ENCODE peak calls at places on chromosomes 7 and 10, in ten cellular contexts. W is aorta, I is uterus, M is H1, H is hepatocyte, O is psoas muscle, P is pancreas, X is foreskin keratinocyte, R is PC-3, K is GM23248. L is an unnamed sample. For H3K4me1, the result is how much of the 10 kb centered on the place peaks cover.

GRCh38 chr7:131249003-131249402 is 78.7 kb upstream of the MKLN1 start:
- DNase-seq in W (peak), I (peak), M (no peak), H (peak), O (peak), P (no peak), X (peak), R (peak), K (peak), L (no peak)

GRCh38 chr10:129400426-129400825 is 66.6 kb upstream of the MGMT start:
- DNase-seq in W (no peak), I (no peak), M (no peak), H (no peak), O (no peak), P (no peak), X (no peak), R (no peak), K (no peak), L (no peak)

GRCh38 chr10:119680050-119680449 is 28.9 kb downstream of the BAG3 start:
- DNase-seq in W (no peak), I (no peak), M (no peak), H (no peak), O (peak), P (no peak), X (peak), R (peak), K (peak), L (no peak)

GRCh38 chr7:117673367-117673766 is 193.5 kb downstream of the CFTR start:
- DNase-seq in W (no peak), I (no peak), M (peak), H (peak), O (no peak), P (peak), X (no peak), R (no peak), K (peak), L (no peak)

GRCh38 chr7:116689787-116690186 is 17.8 kb downstream of the MET start:
- DNase-seq in W (no peak), I (no peak), M (no peak), H (no peak), O (no peak), P (no peak), X (peak), R (peak), K (peak), L (no peak)

GRCh38 chr7:2175514-2175913 is 57.2 kb downstream of the MAD1L1 start:
- DNase-seq in W (no peak), I (peak), M (no peak), H (peak), O (no peak), P (no peak), X (peak), R (peak), K (peak), L (no peak)

GRCh38 chr7:73470208-73470607 is 36.6 kb downstream of the FZD9 start:
- DNase-seq in W (no peak), I (no peak), M (no peak), H (no peak), O (no peak), P (no peak), X (no peak), R (no peak), K (no peak), L (no peak)

GRCh38 chr10:94462130-94462529 is 59.8 kb downstream of the TBC1D12 start:
- DNase-seq in W (no peak), I (no peak), M (no peak), H (no peak), O (no peak), P (no peak), X (no peak), R (no peak), K (no peak), L (no peak)

GRCh38 chr10:69321865-69322264 is 43.6 kb downstream of the HK1 start:
- DNase-seq in W (no peak), I (no peak), M (no peak), H (no peak), O (no peak), P (no peak), X (no peak), R (no peak), K (no peak), L (no peak)

GRCh38 chr10:84117683-84118394 is 21.5 kb upstream of the GHITM start:
- DNase-seq in W (no peak), I (no peak), M (no peak), H (no peak), O (no peak), P (no peak), X (no peak), R (no peak), K (no peak), L (no peak)

GRCh38 chr7:31418928-31419327 is 78.4 kb upstream of the NEUROD6 start:
- DNase-seq in W (no peak), I (no peak), M (no peak), H (no peak), O (no peak), P (no peak), X (no peak), R (peak), K (no peak), L (no peak)

GRCh38 chr7:21192662-21193061 is 235.2 kb upstream of the SP4 start:
- DNase-seq in W (no peak), I (no peak), M (no peak), H (no peak), O (no peak), P (no peak), X (no peak), R (peak), K (no peak), L (no peak)

GRCh38 chr7:326845-327304 is 36.9 kb downstream of the FOXL3 start:
- DNase-seq in W (peak), I (no peak), M (no peak), H (peak), O (peak), P (peak), X (no peak), R (no peak), K (no peak), L (no peak)

GRCh38 chr10:74585231-74586087 is 240.9 kb upstream of the KAT6B start:
- DNase-seq in W (no peak), I (no peak), M (no peak), H (no peak), O (no peak), P (no peak), X (no peak), R (no peak), K (peak), L (no peak)

GRCh38 chr7:98399462-98399861 is 1.4 kb downstream of the BAIAP2L1 start:
- DNase-seq in W (no peak), I (no peak), M (no peak), H (no peak), O (no peak), P (no peak), X (peak), R (peak), K (peak), L (no peak)

GRCh38 chr10:120262857-120263547 is 194.0 kb upstream of the PLPP4 start:
- DNase-seq in W (no peak), I (no peak), M (no peak), H (no peak), O (no peak), P (no peak), X (peak), R (peak), K (peak), L (no peak)

GRCh38 chr7:151694828-151695580 is 175.3 kb upstream of the RHEB start:
- DNase-seq in W (peak), I (no peak), M (no peak), H (peak), O (peak), P (no peak), X (no peak), R (peak), K (peak), L (peak)

GRCh38 chr7:158096582-158096981 is 491.0 kb downstream of the PTPRN2 start:
- DNase-seq in W (no peak), I (no peak), M (no peak), H (no peak), O (no peak), P (no peak), X (no peak), R (no peak), K (no peak), L (no peak)

GRCh38 chr10:121455377-121455776 is 142.9 kb downstream of the FGFR2 start:
- DNase-seq in W (no peak), I (no peak), M (no peak), H (peak), O (no peak), P (no peak), X (no peak), R (no peak), K (no peak), L (no peak)

GRCh38 chr7:154330318-154330717 is 278.1 kb downstream of the DPP6 start:
- DNase-seq in W (no peak), I (no peak), M (no peak), H (no peak), O (no peak), P (no peak), X (no peak), R (no peak), K (no peak), L (no peak)

GRCh38 chr10:75542902-75543301 is 111.5 kb downstream of the LRMDA start:
- DNase-seq in W (peak), I (peak), M (no peak), H (peak), O (peak), P (peak), X (no peak), R (no peak), K (peak), L (peak)

GRCh38 chr10:100508691-100509150 is 10.9 kb downstream of the SEC31B start:
- DNase-seq in W (no peak), I (no peak), M (no peak), H (peak), O (no peak), P (no peak), X (peak), R (peak), K (peak), L (no peak)

GRCh38 chr7:32214913-32215312 is 144.7 kb upstream of the PDE1C start:
- DNase-seq in W (no peak), I (no peak), M (no peak), H (no peak), O (no peak), P (no peak), X (no peak), R (no peak), K (no peak), L (no peak)

GRCh38 chr7:101589976-101590662 is 39.0 kb downstream of the MYL10 start:
- DNase-seq in W (no peak), I (no peak), M (peak), H (no peak), O (no peak), P (no peak), X (no peak), R (no peak), K (no peak), L (no peak)

GRCh38 chr7:2873686-2874551 is 29.8 kb upstream of the GNA12 start:
- DNase-seq in W (no peak), I (no peak), M (no peak), H (peak), O (no peak), P (no peak), X (peak), R (peak), K (peak), L (no peak)

GRCh38 chr10:62638062-62638477 is 166.4 kb upstream of the ADO start:
- DNase-seq in W (no peak), I (peak), M (no peak), H (no peak), O (no peak), P (no peak), X (peak), R (no peak), K (peak), L (no peak)

GRCh38 chr10:24201503-24202180 is 7.3 kb upstream of the KIAA1217 start:
- DNase-seq in W (no peak), I (no peak), M (no peak), H (no peak), O (no peak), P (no peak), X (no peak), R (no peak), K (no peak), L (no peak)

GRCh38 chr10:101065479-101066145 is 3.8 kb downstream of the KAZALD1 start:
- DNase-seq in W (no peak), I (no peak), M (no peak), H (no peak), O (no peak), P (no peak), X (no peak), R (no peak), K (peak), L (no peak)

GRCh38 chr7:114466911-114467310 is 52.3 kb downstream of the FOXP2 start:
- DNase-seq in W (no peak), I (no peak), M (no peak), H (no peak), O (no peak), P (no peak), X (no peak), R (no peak), K (no peak), L (no peak)

GRCh38 chr10:93718937-93719725 is 16.7 kb upstream of the FRA10AC1 start:
- DNase-seq in W (no peak), I (no peak), M (no peak), H (no peak), O (no peak), P (no peak), X (no peak), R (no peak), K (no peak), L (no peak)

GRCh38 chr10:48214701-48215100 is 59.8 kb downstream of the FRMPD2 start:
- DNase-seq in W (no peak), I (no peak), M (no peak), H (no peak), O (no peak), P (no peak), X (no peak), R (no peak), K (no peak), L (no peak)

GRCh38 chr10:129039406-129040345 is 427.4 kb upstream of the MGMT start:
- DNase-seq in W (no peak), I (no peak), M (no peak), H (no peak), O (no peak), P (no peak), X (no peak), R (no peak), K (no peak), L (no peak)

GRCh38 chr7:149261321-149261828 is 621 bp upstream of the ZNF783 start:
- DNase-seq in W (no peak), I (no peak), M (no peak), H (peak), O (no peak), P (no peak), X (no peak), R (peak), K (peak), L (no peak)

GRCh38 chr7:106521115-106521514 is 139.8 kb downstream of the CCDC71L start:
- DNase-seq in W (no peak), I (no peak), M (no peak), H (peak), O (no peak), P (no peak), X (no peak), R (peak), K (no peak), L (no peak)

DNA sequence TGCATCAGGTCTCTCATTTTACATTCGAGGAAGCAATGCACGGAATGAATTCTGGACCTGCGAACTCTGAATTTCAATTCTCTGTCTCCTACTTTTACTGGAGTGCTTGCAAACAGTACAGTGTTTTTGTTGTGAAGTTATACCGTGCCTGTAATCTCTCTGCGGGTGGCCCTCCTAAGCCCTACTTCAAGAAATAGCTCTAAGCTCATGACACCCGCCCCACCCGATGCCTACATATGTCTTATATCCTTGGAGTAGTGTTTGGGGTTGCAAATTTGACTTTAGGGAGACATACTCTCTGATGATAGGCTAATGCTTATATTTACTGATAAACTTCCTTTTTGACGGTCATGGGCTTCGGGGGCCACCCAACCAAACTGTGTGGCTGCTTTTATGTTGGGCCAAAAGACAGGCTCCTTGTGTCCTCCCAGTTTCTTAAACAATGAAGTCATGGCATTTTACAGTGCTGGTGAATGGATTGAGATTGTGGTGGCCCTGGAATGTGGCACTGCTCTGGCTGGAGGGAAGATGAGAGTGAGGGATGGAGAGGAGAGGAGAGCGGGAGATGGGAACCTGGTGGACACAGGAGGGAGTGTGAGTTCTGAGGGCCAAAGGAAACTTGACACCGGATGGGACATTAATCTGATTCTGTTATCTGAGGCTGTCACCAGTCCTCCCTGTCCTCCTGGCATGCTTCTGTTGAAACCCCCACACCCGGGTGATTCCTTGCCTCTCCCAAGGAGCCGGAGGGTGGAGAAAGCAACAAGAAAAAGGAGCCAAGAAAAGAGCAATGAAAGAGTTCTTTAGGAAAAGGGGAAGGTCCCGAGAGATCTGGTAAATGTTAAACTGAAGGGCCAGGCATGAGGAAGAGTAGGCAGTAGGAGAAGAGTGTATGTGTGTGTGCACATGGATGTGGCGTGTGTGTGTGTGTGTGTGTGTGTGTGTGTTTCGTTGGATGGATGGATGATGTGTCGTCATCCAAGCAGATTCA is 113.2 kb downstream of the TCF7L2 start:
- DNase-seq in W (no peak), I (no peak), M (no peak), H (no peak), O (no peak), P (no peak), X (no peak), R (no peak), K (peak), L (no peak)
- H3K4me1 ChIP-seq in W (under half), I (under half), M (under half), H (half or more), O (under half), P (half or more), X (under half), R (under half), K (under half), L (under half)

GRCh38 chr10:72337039-72337629 is 17.6 kb downstream of the DNAJB12 start:
- DNase-seq in W (peak), I (peak), M (peak), H (peak), O (peak), P (peak), X (no peak), R (peak), K (peak), L (peak)
- H3K4me1 ChIP-seq in W (under half), I (under half), M (under half), H (under half), O (half or more), P (half or more), X (under half), R (under half), K (under half), L (under half)

GRCh38 chr7:139658919-139659675 is 118.7 kb downstream of the HIPK2 start:
- DNase-seq in W (no peak), I (no peak), M (no peak), H (no peak), O (no peak), P (no peak), X (no peak), R (no peak), K (no peak), L (no peak)
- H3K4me1 ChIP-seq in W (under half), I (under half), M (under half), H (under half), O (under half), P (half or more), X (under half), R (under half), K (under half), L (under half)

DNA sequence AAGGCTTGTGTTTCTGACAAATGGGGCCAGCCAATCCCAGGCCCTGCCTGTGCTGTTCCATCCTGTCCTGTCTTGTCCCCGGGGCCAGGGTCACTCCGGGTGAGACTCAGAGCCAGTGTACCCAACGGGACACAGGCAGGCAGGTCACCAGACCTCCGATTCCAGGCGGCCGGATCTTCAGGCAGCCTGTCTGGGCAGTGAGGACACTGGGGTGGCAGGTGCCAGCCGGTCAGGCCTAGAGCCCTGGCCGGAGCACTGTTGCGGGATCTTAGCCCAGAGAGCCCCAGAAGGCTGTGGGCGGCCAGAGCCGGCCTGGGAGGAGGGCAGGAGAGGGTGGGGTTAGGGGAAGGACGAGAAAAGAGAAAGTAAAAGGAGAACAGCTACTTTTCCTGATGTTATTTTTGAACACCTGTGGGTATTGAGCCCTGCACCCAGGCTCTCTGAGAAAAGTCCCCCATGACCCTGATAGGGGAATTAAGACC is 134.3 kb upstream of the TNRC18 start:
- DNase-seq in W (peak), I (peak), M (no peak), H (peak), O (peak), P (peak), X (no peak), R (no peak), K (peak), L (peak)
- H3K4me1 ChIP-seq in W (under half), I (under half), M (under half), H (under half), O (under half), P (under half), X (under half), R (under half), K (under half), L (under half)

GRCh38 chr10:59894114-59894513 is 12.2 kb downstream of the CCDC6 start:
- DNase-seq in W (peak), I (peak), M (no peak), H (no peak), O (peak), P (peak), X (peak), R (peak), K (peak), L (peak)
- H3K4me1 ChIP-seq in W (under half), I (under half), M (under half), H (under half), O (half or more), P (half or more), X (under half), R (under half), K (under half), L (under half)